ENCODE peak calls at places on chromosomes 12 and 14, in ten cellular contexts. Q is WERI-Rb-1; T is testis; R is mucosa of descending colon; X is adrenal gland; O is aorta; I is Caco-2; D is CD4-positive, alpha-beta T cell; M is HCT116; E is CD8-positive, alpha-beta memory T cell. C is an unnamed sample. For H3K9me3, the result is how much of the 10 kb centered on the place peaks cover.

GRCh38 chr12:118439068-118439467 is 62.7 kb downstream of the SUDS3 start:
- DNase-seq in Q (no peak), T (no peak), R (no peak), X (no peak), O (no peak), I (no peak), D (no peak), M (no peak), E (no peak), C (no peak)

GRCh38 chr12:124979568-124979967 is 9.4 kb downstream of the DHX37 start:
- DNase-seq in Q (peak), T (no peak), R (no peak), X (no peak), O (no peak), I (no peak), D (no peak), M (no peak), E (no peak), C (no peak)

GRCh38 chr12:101086490-101086889 is 123.5 kb downstream of the SLC5A8 start:
- DNase-seq in Q (no peak), T (no peak), R (no peak), X (no peak), O (no peak), I (no peak), D (no peak), M (no peak), E (no peak), C (no peak)

GRCh38 chr12:31724597-31724996 is 4.2 kb downstream of the AMN1 start:
- DNase-seq in Q (no peak), T (no peak), R (no peak), X (no peak), O (no peak), I (no peak), D (no peak), M (no peak), E (no peak), C (no peak)

GRCh38 chr14:75375983-75376382 is 51.8 kb upstream of the JDP2 start:
- DNase-seq in Q (no peak), T (no peak), R (no peak), X (no peak), O (no peak), I (no peak), D (no peak), M (no peak), E (no peak), C (peak)

GRCh38 chr14:72621387-72622065 is 272.4 kb downstream of the DPF3 start:
- DNase-seq in Q (no peak), T (no peak), R (no peak), X (peak), O (no peak), I (no peak), D (no peak), M (no peak), E (no peak), C (peak)

GRCh38 chr12:46071769-46072624 is 81.6 kb upstream of the SCAF11 start:
- DNase-seq in Q (peak), T (peak), R (peak), X (peak), O (peak), I (peak), D (peak), M (peak), E (peak), C (no peak)

GRCh38 chr12:3170423-3171194 is 93.4 kb downstream of the TSPAN9 start:
- DNase-seq in Q (peak), T (no peak), R (no peak), X (no peak), O (no peak), I (no peak), D (no peak), M (peak), E (no peak), C (no peak)

GRCh38 chr14:30525833-30526232 is 33.1 kb upstream of the G2E3 start:
- DNase-seq in Q (no peak), T (no peak), R (no peak), X (no peak), O (no peak), I (no peak), D (no peak), M (no peak), E (no peak), C (no peak)

GRCh38 chr12:68304626-68305025 is 27.5 kb downstream of the MDM1 start:
- DNase-seq in Q (no peak), T (no peak), R (no peak), X (no peak), O (no peak), I (no peak), D (no peak), M (no peak), E (no peak), C (no peak)

GRCh38 chr14:24418492-24418873 is 11.0 kb downstream of the CBLN3 start:
- DNase-seq in Q (no peak), T (no peak), R (peak), X (peak), O (no peak), I (no peak), D (no peak), M (no peak), E (no peak), C (no peak)

GRCh38 chr12:63898764-63899337 is 54.4 kb downstream of the SRGAP1 start:
- DNase-seq in Q (no peak), T (no peak), R (no peak), X (no peak), O (no peak), I (no peak), D (no peak), M (no peak), E (no peak), C (no peak)

GRCh38 chr14:31170411-31170810 is 37.2 kb downstream of the HECTD1 start:
- DNase-seq in Q (no peak), T (no peak), R (no peak), X (no peak), O (no peak), I (no peak), D (no peak), M (no peak), E (no peak), C (no peak)

GRCh38 chr12:71124833-71125460 is 32.9 kb downstream of the TSPAN8 start:
- DNase-seq in Q (no peak), T (no peak), R (no peak), X (no peak), O (no peak), I (no peak), D (no peak), M (no peak), E (no peak), C (no peak)

GRCh38 chr12:120713861-120714482 is 3.7 kb downstream of the UNC119B start:
- DNase-seq in Q (peak), T (peak), R (no peak), X (peak), O (peak), I (peak), D (peak), M (peak), E (peak), C (no peak)

GRCh38 chr12:7439579-7440505 is 4.1 kb downstream of the CD163L1 start:
- DNase-seq in Q (no peak), T (peak), R (peak), X (peak), O (peak), I (peak), D (peak), M (no peak), E (peak), C (no peak)

GRCh38 chr14:59483360-59483759 is 848 bp downstream of the L3HYPDH start:
- DNase-seq in Q (peak), T (no peak), R (no peak), X (peak), O (no peak), I (peak), D (no peak), M (peak), E (no peak), C (no peak)

GRCh38 chr12:69896653-69897381 is 71.8 kb downstream of the MYRFL start:
- DNase-seq in Q (no peak), T (no peak), R (no peak), X (no peak), O (no peak), I (no peak), D (no peak), M (no peak), E (no peak), C (no peak)

GRCh38 chr12:7060353-7060954 is at the start of gene C1S:
- DNase-seq in Q (peak), T (peak), R (no peak), X (peak), O (peak), I (peak), D (no peak), M (no peak), E (no peak), C (peak)

GRCh38 chr12:87953257-87953860 is 75.8 kb downstream of the C12orf50 start:
- DNase-seq in Q (peak), T (peak), R (no peak), X (no peak), O (no peak), I (peak), D (no peak), M (peak), E (no peak), C (no peak)

GRCh38 chr12:132448453-132448800 is 41.5 kb upstream of the FBRSL1 start:
- DNase-seq in Q (no peak), T (no peak), R (no peak), X (no peak), O (no peak), I (no peak), D (no peak), M (no peak), E (no peak), C (no peak)

GRCh38 chr12:119014368-119014767 is 33.0 kb downstream of the SRRM4 start:
- DNase-seq in Q (peak), T (no peak), R (no peak), X (no peak), O (no peak), I (no peak), D (no peak), M (no peak), E (no peak), C (no peak)

GRCh38 chr14:89977668-89978067 is 21.9 kb downstream of the TDP1 start:
- DNase-seq in Q (no peak), T (no peak), R (no peak), X (no peak), O (no peak), I (no peak), D (no peak), M (no peak), E (no peak), C (no peak)

GRCh38 chr14:71212683-71213107 is 305.4 kb downstream of the PCNX1 start:
- DNase-seq in Q (no peak), T (no peak), R (no peak), X (no peak), O (no peak), I (no peak), D (no peak), M (no peak), E (no peak), C (no peak)

GRCh38 chr12:6828671-6829531 is 694 bp downstream of the P3H3 start:
- DNase-seq in Q (peak), T (peak), R (peak), X (no peak), O (peak), I (peak), D (peak), M (no peak), E (peak), C (no peak)

GRCh38 chr12:9730011-9730410 is 2.9 kb downstream of the CLECL1 start:
- DNase-seq in Q (no peak), T (no peak), R (no peak), X (no peak), O (no peak), I (no peak), D (no peak), M (no peak), E (no peak), C (no peak)
- H3K9me3 ChIP-seq in Q (under half), T (under half), R (under half), X (under half), O (under half), I (under half), D (under half), M (under half), E (under half), C (under half)

GRCh38 chr14:76829650-76830421 is 3.6 kb downstream of the LRRC74A start:
- DNase-seq in Q (no peak), T (peak), R (no peak), X (no peak), O (no peak), I (no peak), D (no peak), M (no peak), E (no peak), C (no peak)
- H3K9me3 ChIP-seq in Q (under half), T (under half), R (under half), X (under half), O (under half), I (under half), D (under half), M (under half), E (under half), C (under half)

GRCh38 chr14:62505045-62505444 is 540.2 kb downstream of the KCNH5 start:
- DNase-seq in Q (no peak), T (no peak), R (no peak), X (no peak), O (no peak), I (no peak), D (no peak), M (no peak), E (no peak), C (no peak)
- H3K9me3 ChIP-seq in Q (under half), T (under half), R (under half), X (under half), O (under half), I (under half), D (under half), M (under half), E (under half), C (under half)

DNA sequence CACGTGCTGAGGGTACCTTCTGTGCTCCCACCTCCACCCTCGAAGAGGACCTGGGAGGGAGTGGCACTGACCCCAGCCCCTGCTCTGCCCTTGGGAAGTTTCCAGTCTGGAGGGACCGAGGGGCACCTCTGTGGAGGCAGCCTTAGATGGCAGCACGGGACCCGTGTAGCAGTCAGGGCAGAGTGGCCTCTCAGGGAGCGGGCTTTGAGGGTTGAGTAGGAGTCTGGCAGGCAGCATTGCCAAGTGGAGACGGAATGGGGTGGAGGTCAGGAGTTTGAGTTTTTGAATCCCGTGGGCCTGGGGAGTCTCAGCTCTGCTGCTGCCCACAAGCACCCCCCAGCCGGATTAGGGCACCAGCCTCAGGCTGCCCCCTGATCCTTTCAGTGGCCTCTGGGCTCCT is 21.6 kb downstream of the KIF26A start:
- DNase-seq in Q (no peak), T (no peak), R (no peak), X (no peak), O (no peak), I (no peak), D (no peak), M (no peak), E (no peak), C (no peak)
- H3K9me3 ChIP-seq in Q (under half), T (under half), R (under half), X (under half), O (under half), I (under half), D (under half), M (under half), E (under half), C (under half)

GRCh38 chr14:44657153-44657552 is 150.1 kb upstream of the FSCB start:
- DNase-seq in Q (no peak), T (no peak), R (no peak), X (no peak), O (no peak), I (no peak), D (no peak), M (no peak), E (no peak), C (no peak)
- H3K9me3 ChIP-seq in Q (under half), T (under half), R (under half), X (under half), O (under half), I (under half), D (under half), M (under half), E (under half), C (under half)